ENCODE peak calls at places on chromosomes 3 and 15, in nine cellular contexts. Z, G, R, V, U, L, Y, O and K are unnamed samples.

GRCh38 chr3:76990606-76991005 is 49.3 kb upstream of the ROBO2 start:
- DNase-seq in O (no peak), L (no peak), V (no peak), R (no peak), Z (no peak), U (no peak), Y (no peak), G (no peak), K (no peak)

GRCh38 chr15:68598171-68599152 is 19.7 kb downstream of the CORO2B start:
- DNase-seq in Y (no peak), V (no peak), Z (no peak), O (no peak), R (peak; percentile 39), U (peak; percentile 33), G (peak; percentile 39), L (no peak), K (no peak)

GRCh38 chr15:43212299-43212698 is 8.5 kb downstream of the EPB42 start:
- DNase-seq in Y (no peak), O (no peak), R (no peak), L (no peak), Z (no peak), V (no peak), G (no peak), U (no peak), K (no peak)

GRCh38 chr3:197889204-197889930 is 60.6 kb upstream of the RPL35A start:
- DNase-seq in Z (no peak), Y (peak; percentile 8), L (no peak), R (no peak), V (no peak), O (no peak), U (no peak), G (no peak), K (no peak)

GRCh38 chr3:87435926-87436630 is 159.7 kb upstream of the POU1F1 start:
- DNase-seq in Y (no peak), Z (no peak), G (peak; percentile 33), L (no peak), O (no peak), R (peak; percentile 9), V (no peak), U (no peak), K (no peak)

GRCh38 chr15:76793162-76793561 is 112.0 kb downstream of the SCAPER start:
- DNase-seq in R (no peak), O (no peak), U (no peak), Z (no peak), Y (no peak), V (no peak), G (no peak), L (no peak), K (no peak)

GRCh38 chr15:85443593-85444328 is 63.4 kb downstream of the AKAP13 start:
- DNase-seq in L (peak; percentile 77), Y (peak; percentile 47), V (no peak), G (peak; percentile 65), O (no peak), R (peak; percentile 10), U (no peak), Z (peak; percentile 33), K (no peak)

GRCh38 chr3:148379763-148380162 is 317.9 kb upstream of the AGTR1 start:
- DNase-seq in O (no peak), Y (peak; percentile 65), U (no peak), V (no peak), R (peak; percentile 80), G (peak; percentile 64), Z (peak; percentile 69), L (peak; percentile 58), K (no peak)

GRCh38 chr3:131538968-131539367 is 36.2 kb upstream of the MRPL3 start:
- DNase-seq in U (no peak), V (no peak), G (no peak), L (no peak), R (no peak), O (no peak), Z (no peak), Y (no peak), K (no peak)

GRCh38 chr3:131540143-131540542 is 37.4 kb upstream of the MRPL3 start:
- DNase-seq in Y (no peak), R (peak; percentile 24), V (no peak), L (no peak), O (no peak), U (no peak), Z (no peak), G (peak; percentile 41), K (no peak)

GRCh38 chr3:131543714-131544113 is 40.9 kb upstream of the MRPL3 start:
- DNase-seq in G (peak; percentile 89), R (peak; percentile 88), L (peak; percentile 82), Y (peak; percentile 49), V (peak; percentile 55), U (peak; percentile 87), Z (peak; percentile 84), O (peak; percentile 76), K (no peak)

GRCh38 chr3:131541288-131541687 is 38.5 kb upstream of the MRPL3 start:
- DNase-seq in G (no peak), L (no peak), V (no peak), Z (no peak), U (no peak), Y (no peak), O (no peak), R (no peak), K (no peak)

DNA sequence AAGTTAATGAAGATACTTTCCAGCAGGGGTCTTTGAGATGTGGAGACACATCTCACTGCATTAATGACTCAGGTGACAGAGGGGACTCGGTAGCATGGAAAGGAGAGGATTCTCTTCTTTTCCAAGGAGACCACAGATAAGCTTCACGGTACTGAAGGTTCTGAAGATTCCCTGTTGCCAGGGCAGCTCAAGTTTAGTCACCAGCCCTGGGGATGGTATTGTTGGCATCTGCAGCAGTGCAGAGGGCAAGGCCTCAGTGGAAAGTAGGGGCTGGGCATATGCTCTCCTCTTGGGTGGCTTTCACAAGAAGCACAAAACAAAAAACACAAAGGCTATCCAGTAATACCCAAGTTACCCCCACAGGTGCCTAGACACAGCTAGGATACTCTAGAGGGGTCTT is 38.0 kb upstream of the MRPL3 start:
- DNase-seq in O (no peak), G (no peak), Y (no peak), R (no peak), L (no peak), V (no peak), U (no peak), Z (no peak), K (no peak)
- H3K4me1 ChIP-seq in O (no peaks in the 10 kb centered on the region), G (peaks cover 4% of the 10 kb centered on the region), Y (peaks cover 14% of the 10 kb centered on the region), R (peaks cover 27% of the 10 kb centered on the region), L (peaks cover 5% of the 10 kb centered on the region), V (no peaks in the 10 kb centered on the region), U (peaks cover 3% of the 10 kb centered on the region), Z (peaks cover 2% of the 10 kb centered on the region), K (no peaks in the 10 kb centered on the region)

GRCh38 chr3:3137526-3137925 is 10.8 kb downstream of the TRNT1 start:
- DNase-seq in Y (no peak), Z (no peak), R (no peak), L (no peak), G (no peak), U (no peak), O (no peak), V (no peak), K (no peak)
- H3K27ac ChIP-seq in Y (no peak overlapping the region), Z (no peak overlapping the region), R (no peak overlapping the region), L (no peak overlapping the region), G (no peak overlapping the region), U (no peak overlapping the region), O (no peak overlapping the region), V (no peak overlapping the region), K (no peak overlapping the region)

GRCh38 chr3:136173939-136174338 is 22.2 kb downstream of the MSL2 start:
- DNase-seq in L (no peak), V (no peak), Z (no peak), R (no peak), G (no peak), U (no peak), Y (no peak), O (no peak), K (no peak)
- H3K4me1 ChIP-seq in L (peaks cover 17% of the 10 kb centered on the region), V (no peaks in the 10 kb centered on the region), Z (peaks cover 5% of the 10 kb centered on the region), R (peaks cover 38% of the 10 kb centered on the region), G (no peaks in the 10 kb centered on the region), U (peaks cover 50% of the 10 kb centered on the region), Y (peaks cover 8% of the 10 kb centered on the region), O (peaks cover 20% of the 10 kb centered on the region), K (peaks cover 41% of the 10 kb centered on the region)

DNA sequence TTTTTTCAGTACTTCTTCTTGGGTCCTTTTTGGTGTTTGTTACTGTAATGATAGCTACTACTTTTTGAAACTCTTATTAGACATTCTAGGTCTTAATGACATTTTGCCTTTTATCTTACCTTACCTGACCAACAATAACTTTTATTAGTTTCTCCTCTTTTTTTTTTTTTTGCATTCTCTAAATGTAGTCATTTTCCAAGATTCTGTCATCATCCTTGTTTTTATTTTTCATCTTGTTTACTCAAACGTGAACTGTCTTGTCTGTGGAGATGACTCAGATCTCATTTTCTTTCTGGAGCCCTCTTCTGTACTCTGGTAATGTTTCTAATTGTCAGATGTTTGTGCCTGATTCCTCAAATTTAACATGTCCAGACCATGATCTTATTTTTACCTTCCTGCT is 2.9 kb downstream of the ABHD5 start:
- DNase-seq in G (no peak), U (no peak), R (peak; percentile 57), V (no peak), O (no peak), Z (no peak), Y (no peak), L (no peak), K (no peak)
- H3K27ac ChIP-seq in G (no peak overlapping the region), U (no peak overlapping the region), R (peak overlapping the region; percentile 16), V (no peak overlapping the region), O (peak overlapping the region; percentile 3), Z (no peak overlapping the region), Y (no peak overlapping the region), L (no peak overlapping the region), K (no peak overlapping the region)